ENCODE peak calls at places on chromosomes 1 and 21, in six cellular contexts. G is CD8-positive, alpha-beta T cell; E is HAP-1; L is CD4-positive, alpha-beta memory T cell; R is uterus; X is IMR-90. A is an unnamed sample.

GRCh38 chr1:8382051-8382505 is 64.2 kb downstream of the SLC45A1 start:
- DNase-seq in E (no peak), G (no peak), L (no peak), X (no peak), R (no peak), A (no peak)

GRCh38 chr21:26956216-26956615 is 10.7 kb downstream of the ADAMTS5 start:
- DNase-seq in R (no peak), L (no peak), E (no peak), G (no peak), X (no peak), A (no peak)

GRCh38 chr1:201229771-201230635 is 39.4 kb downstream of the IGFN1 start:
- DNase-seq in E (no peak), G (no peak), X (peak; percentile 71), L (no peak), R (no peak), A (no peak)

GRCh38 chr1:163372576-163372975 is 50.8 kb downstream of the NUF2 start:
- DNase-seq in L (no peak), E (no peak), X (no peak), G (no peak), R (no peak), A (no peak)

GRCh38 chr21:45289655-45290515 is 2.2 kb upstream of the POFUT2 start:
- DNase-seq in E (peak; percentile 7), G (no peak), X (peak; percentile 48), R (no peak), L (no peak), A (no peak)

GRCh38 chr1:231108500-231109254 is 53.2 kb upstream of the TRIM67 start:
- DNase-seq in L (no peak), X (no peak), G (no peak), R (no peak), E (no peak), A (no peak)

GRCh38 chr1:171788696-171789095 is 7.2 kb downstream of the METTL13 start:
- DNase-seq in L (no peak), R (no peak), X (peak; percentile 88), G (no peak), E (no peak), A (no peak)

GRCh38 chr1:223133824-223134435 is 9.1 kb downstream of the TLR5 start:
- DNase-seq in R (peak; percentile 84), E (peak; percentile 88), X (peak; percentile 78), G (peak; percentile 73), L (peak; percentile 73), A (peak; percentile 67)

GRCh38 chr1:233109121-233109520 is 158.7 kb downstream of the NTPCR start:
- DNase-seq in X (no peak), E (no peak), R (no peak), L (no peak), G (no peak), A (no peak)

GRCh38 chr1:6365047-6365446 is 28.5 kb downstream of the ACOT7 start:
- DNase-seq in L (peak; percentile 73), E (no peak), G (peak; percentile 75), R (no peak), X (no peak), A (no peak)

GRCh38 chr1:201766117-201766863 is 62.7 kb upstream of the IPO9 start:
- DNase-seq in E (no peak), L (no peak), G (no peak), R (peak; percentile 70), X (peak; percentile 91), A (no peak)

GRCh38 chr1:224524679-224525078 is 90.1 kb upstream of the WDR26 start:
- DNase-seq in R (no peak), E (no peak), L (no peak), G (no peak), X (peak; percentile 78), A (no peak)

GRCh38 chr1:156401175-156401574 is 32.2 kb downstream of the RHBG start:
- DNase-seq in X (no peak), L (no peak), R (no peak), G (no peak), E (no peak), A (no peak)

GRCh38 chr1:94983343-94983742 is 56.4 kb upstream of the CNN3 start:
- DNase-seq in R (peak; percentile 47), G (no peak), X (peak; percentile 88), L (no peak), E (no peak), A (no peak)

GRCh38 chr21:28272272-28272992 is 720.2 kb downstream of the LTN1 start:
- DNase-seq in G (no peak), E (no peak), L (no peak), X (peak; percentile 51), R (no peak), A (no peak)

GRCh38 chr1:30338765-30339164 is 384.6 kb downstream of the MATN1 start:
- DNase-seq in G (no peak), R (no peak), E (no peak), X (no peak), L (no peak), A (no peak)

GRCh38 chr21:45293214-45293725 is 5.6 kb upstream of the POFUT2 start:
- DNase-seq in G (no peak), L (no peak), X (no peak), R (no peak), E (no peak), A (no peak)

GRCh38 chr21:33394260-33394659 is 9.0 kb upstream of the IFNGR2 start:
- DNase-seq in R (no peak), L (no peak), G (no peak), X (no peak), E (no peak), A (no peak)

GRCh38 chr1:156114919-156115513 is 505 bp downstream of the LMNA start:
- DNase-seq in R (no peak), E (peak; percentile 57), G (no peak), L (peak; percentile 35), X (no peak), A (no peak)

GRCh38 chr1:170619167-170620030 is 44.5 kb upstream of the PRRX1 start:
- DNase-seq in X (peak; percentile 37), R (no peak), G (no peak), L (no peak), E (no peak), A (no peak)

GRCh38 chr1:226939439-226940028 is 560 bp upstream of the COQ8A start:
- DNase-seq in R (peak; percentile 68), E (no peak), G (peak; percentile 75), X (no peak), L (no peak), A (peak; percentile 64)

GRCh38 chr1:91278754-91279153 is 125.9 kb downstream of the HFM1 start:
- DNase-seq in R (no peak), L (no peak), G (no peak), X (peak; percentile 28), E (no peak), A (no peak)

GRCh38 chr1:54081306-54082270 is 28.2 kb downstream of the TCEANC2 start:
- DNase-seq in G (peak; percentile 62), X (peak; percentile 67), R (peak; percentile 22), L (peak; percentile 37), E (peak; percentile 88), A (peak; percentile 26)

GRCh38 chr1:34365295-34365694 is 188.6 kb downstream of the C1orf94 start:
- DNase-seq in R (no peak), E (no peak), X (no peak), L (no peak), G (no peak), A (no peak)

GRCh38 chr1:14487671-14488070 is 110.8 kb upstream of the KAZN start:
- DNase-seq in X (no peak), G (no peak), R (no peak), E (no peak), L (no peak), A (no peak)

GRCh38 chr1:21818661-21819060 is 6.6 kb downstream of the LDLRAD2 start:
- DNase-seq in X (no peak), E (peak; percentile 74), L (peak; percentile 6), R (no peak), G (no peak), A (no peak)

GRCh38 chr21:31909153-31909771 is 36.4 kb downstream of the HUNK start:
- DNase-seq in G (no peak), E (no peak), X (peak; percentile 17), R (no peak), L (no peak), A (no peak)

GRCh38 chr1:27157194-27157593 is 2.3 kb upstream of the SLC9A1 start:
- DNase-seq in L (no peak), E (no peak), X (no peak), G (no peak), R (no peak), A (no peak)
- H3K9me3 ChIP-seq in L (no peaks in the 10 kb centered on the region), E (no peaks in the 10 kb centered on the region), X (no peaks in the 10 kb centered on the region), G (no peaks in the 10 kb centered on the region), R (no peaks in the 10 kb centered on the region), A (no peaks in the 10 kb centered on the region)

DNA sequence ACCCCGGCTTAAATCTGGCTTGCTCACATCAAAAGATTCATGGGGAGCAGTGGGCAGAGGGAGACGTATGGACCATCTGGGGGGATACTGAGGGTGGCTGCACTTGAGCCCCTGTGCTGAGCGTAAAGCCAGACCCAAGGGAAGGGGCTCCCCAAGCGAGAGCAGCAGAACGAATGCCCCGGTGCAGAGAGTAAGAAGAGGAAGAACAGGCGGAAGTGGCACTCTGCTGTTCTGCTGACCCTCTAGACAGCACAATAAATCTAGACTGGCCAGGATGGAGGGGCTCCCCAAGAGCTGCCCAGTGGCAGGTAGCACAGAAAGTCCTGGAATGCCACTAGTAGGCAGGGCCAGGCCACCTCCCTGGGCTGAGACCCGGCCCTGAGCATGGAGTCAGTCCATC is 80.0 kb downstream of the CASZ1 start:
- DNase-seq in G (no peak), L (no peak), R (no peak), X (no peak), E (no peak), A (no peak)
- H3K4me1 ChIP-seq in G (no peaks in the 10 kb centered on the region), L (no peaks in the 10 kb centered on the region), R (no peaks in the 10 kb centered on the region), X (no peaks in the 10 kb centered on the region), E (peaks cover 5% of the 10 kb centered on the region), A (no peaks in the 10 kb centered on the region)

GRCh38 chr1:4046836-4047461 is 146.9 kb upstream of the C1orf174 start:
- DNase-seq in X (no peak), L (no peak), R (no peak), E (no peak), G (no peak), A (no peak)
- H3K9me3 ChIP-seq in X (peaks cover 24% of the 10 kb centered on the region), L (no peaks in the 10 kb centered on the region), R (no peaks in the 10 kb centered on the region), E (no peaks in the 10 kb centered on the region), G (no peaks in the 10 kb centered on the region), A (no peaks in the 10 kb centered on the region)

GRCh38 chr1:225875044-225875822 is 6.9 kb downstream of the TMEM63A start:
- DNase-seq in X (no peak), G (no peak), L (no peak), R (no peak), E (no peak), A (no peak)

GRCh38 chr1:225879521-225880209 is 2.5 kb downstream of the TMEM63A start:
- DNase-seq in E (no peak), G (no peak), R (no peak), X (no peak), L (peak; percentile 52), A (no peak)

GRCh38 chr1:225878282-225878681 is 3.9 kb downstream of the TMEM63A start:
- DNase-seq in R (no peak), L (no peak), E (no peak), X (no peak), G (no peak), A (no peak)

GRCh38 chr1:225876900-225877510 is 5.2 kb downstream of the TMEM63A start:
- DNase-seq in L (no peak), G (no peak), E (no peak), R (no peak), X (no peak), A (no peak)

DNA sequence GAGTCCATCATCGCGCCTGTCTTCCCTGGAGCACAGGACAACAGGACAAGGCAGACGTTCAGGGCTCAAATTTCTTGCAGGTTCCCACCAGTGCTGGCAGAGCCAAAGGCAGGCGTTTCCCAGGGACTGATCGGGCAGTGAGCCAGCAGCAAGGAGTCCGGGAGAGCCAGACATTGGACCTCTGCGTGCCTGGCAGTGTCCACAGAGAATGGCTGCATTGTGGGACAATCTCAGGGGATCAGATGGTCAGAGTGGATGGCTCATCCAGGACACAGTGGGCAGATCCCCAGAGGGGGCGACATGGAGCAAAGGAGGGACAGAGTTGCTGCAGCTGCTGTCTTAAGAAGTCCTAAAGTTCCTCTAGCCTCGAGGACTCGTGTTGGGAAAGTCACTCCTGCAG is 4.6 kb downstream of the TMEM63A start:
- DNase-seq in X (peak; percentile 45), L (no peak), R (peak; percentile 61), G (no peak), E (peak; percentile 75), A (no peak)
- H3K4me1 ChIP-seq in X (peaks cover 9% of the 10 kb centered on the region), L (peaks cover 69% of the 10 kb centered on the region), R (no peaks in the 10 kb centered on the region), G (peaks cover 69% of the 10 kb centered on the region), E (peaks cover 12% of the 10 kb centered on the region), A (peaks cover 61% of the 10 kb centered on the region)

A was measured in CD8-positive, alpha-beta memory T cell.